ENCODE peak calls at places on chromosomes 5 and 9, in ten cellular contexts. One of them, this sample, is unnamed.

GRCh38 chr5:84191296-84191695 is 193.4 kb downstream of the EDIL3 start:
- DNase-seq in K562: no peak
- DNase-seq in activated naive CD4-positive, alpha-beta T cell: no peak
- DNase-seq in RPMI7951: peak; percentile 35
- DNase-seq in NCI-H187 treated with DMSO at 0.1 percent for 48 hours: no peak
- DNase-seq in activated CD4-positive, alpha-beta T cell treated with anti-CD3 and anti-CD28 coated beads for 36 hours: no peak
- DNase-seq in CD4-positive, alpha-beta T cell: no peak
- DNase-seq in GM03348: no peak
- DNase-seq in HEK293T: no peak
- DNase-seq in amniotic stem cell: no peak
- DNase-seq in this sample: no peak

GRCh38 chr5:141867651-141868050 is 10.6 kb downstream of the PCDH1 start:
- DNase-seq in K562: no peak
- DNase-seq in activated naive CD4-positive, alpha-beta T cell: no peak
- DNase-seq in RPMI7951: no peak
- DNase-seq in NCI-H187 treated with DMSO at 0.1 percent for 48 hours: no peak
- DNase-seq in activated CD4-positive, alpha-beta T cell treated with anti-CD3 and anti-CD28 coated beads for 36 hours: no peak
- DNase-seq in CD4-positive, alpha-beta T cell: no peak
- DNase-seq in GM03348: no peak
- DNase-seq in HEK293T: no peak
- DNase-seq in amniotic stem cell: no peak
- DNase-seq in this sample: no peak

GRCh38 chr5:17233488-17233887 is 16.1 kb downstream of the BASP1 start:
- DNase-seq in K562: no peak
- DNase-seq in activated naive CD4-positive, alpha-beta T cell: no peak
- DNase-seq in RPMI7951: peak; percentile 8
- DNase-seq in NCI-H187 treated with DMSO at 0.1 percent for 48 hours: no peak
- DNase-seq in activated CD4-positive, alpha-beta T cell treated with anti-CD3 and anti-CD28 coated beads for 36 hours: no peak
- DNase-seq in CD4-positive, alpha-beta T cell: no peak
- DNase-seq in GM03348: no peak
- DNase-seq in HEK293T: no peak
- DNase-seq in amniotic stem cell: no peak
- DNase-seq in this sample: no peak

GRCh38 chr5:8456846-8457186 is 587.9 kb downstream of the MTRR start:
- DNase-seq in K562: no peak
- DNase-seq in activated naive CD4-positive, alpha-beta T cell: no peak
- DNase-seq in RPMI7951: no peak
- DNase-seq in NCI-H187 treated with DMSO at 0.1 percent for 48 hours: no peak
- DNase-seq in activated CD4-positive, alpha-beta T cell treated with anti-CD3 and anti-CD28 coated beads for 36 hours: no peak
- DNase-seq in CD4-positive, alpha-beta T cell: no peak
- DNase-seq in GM03348: peak; percentile 33
- DNase-seq in HEK293T: no peak
- DNase-seq in amniotic stem cell: no peak
- DNase-seq in this sample: no peak

GRCh38 chr5:151104795-151105194 is 24.0 kb upstream of the TNIP1 start:
- DNase-seq in K562: no peak
- DNase-seq in activated naive CD4-positive, alpha-beta T cell: no peak
- DNase-seq in RPMI7951: no peak
- DNase-seq in NCI-H187 treated with DMSO at 0.1 percent for 48 hours: no peak
- DNase-seq in activated CD4-positive, alpha-beta T cell treated with anti-CD3 and anti-CD28 coated beads for 36 hours: no peak
- DNase-seq in CD4-positive, alpha-beta T cell: no peak
- DNase-seq in GM03348: peak; percentile 84
- DNase-seq in HEK293T: no peak
- DNase-seq in amniotic stem cell: no peak
- DNase-seq in this sample: no peak

GRCh38 chr9:13520069-13520468 is 240.6 kb upstream of the MPDZ start:
- DNase-seq in K562: no peak
- DNase-seq in activated naive CD4-positive, alpha-beta T cell: no peak
- DNase-seq in RPMI7951: no peak
- DNase-seq in NCI-H187 treated with DMSO at 0.1 percent for 48 hours: no peak
- DNase-seq in activated CD4-positive, alpha-beta T cell treated with anti-CD3 and anti-CD28 coated beads for 36 hours: no peak
- DNase-seq in CD4-positive, alpha-beta T cell: no peak
- DNase-seq in GM03348: no peak
- DNase-seq in HEK293T: no peak
- DNase-seq in amniotic stem cell: no peak
- DNase-seq in this sample: no peak

GRCh38 chr5:6280425-6281100 is 97.8 kb downstream of the MED10 start:
- DNase-seq in K562: no peak
- DNase-seq in activated naive CD4-positive, alpha-beta T cell: no peak
- DNase-seq in RPMI7951: no peak
- DNase-seq in NCI-H187 treated with DMSO at 0.1 percent for 48 hours: no peak
- DNase-seq in activated CD4-positive, alpha-beta T cell treated with anti-CD3 and anti-CD28 coated beads for 36 hours: no peak
- DNase-seq in CD4-positive, alpha-beta T cell: no peak
- DNase-seq in GM03348: no peak
- DNase-seq in HEK293T: no peak
- DNase-seq in amniotic stem cell: no peak
- DNase-seq in this sample: no peak

GRCh38 chr9:19517202-19517942 is 108.6 kb downstream of the ACER2 start:
- DNase-seq in K562: peak; percentile 40
- DNase-seq in activated naive CD4-positive, alpha-beta T cell: no peak
- DNase-seq in RPMI7951: no peak
- DNase-seq in NCI-H187 treated with DMSO at 0.1 percent for 48 hours: no peak
- DNase-seq in activated CD4-positive, alpha-beta T cell treated with anti-CD3 and anti-CD28 coated beads for 36 hours: peak; percentile 31
- DNase-seq in CD4-positive, alpha-beta T cell: no peak
- DNase-seq in GM03348: no peak
- DNase-seq in HEK293T: peak; percentile 77
- DNase-seq in amniotic stem cell: no peak
- DNase-seq in this sample: no peak

GRCh38 chr5:19950897-19951296 is 37.1 kb downstream of the CDH18 start:
- DNase-seq in K562: no peak
- DNase-seq in activated naive CD4-positive, alpha-beta T cell: no peak
- DNase-seq in RPMI7951: no peak
- DNase-seq in NCI-H187 treated with DMSO at 0.1 percent for 48 hours: no peak
- DNase-seq in activated CD4-positive, alpha-beta T cell treated with anti-CD3 and anti-CD28 coated beads for 36 hours: no peak
- DNase-seq in CD4-positive, alpha-beta T cell: no peak
- DNase-seq in GM03348: no peak
- DNase-seq in HEK293T: no peak
- DNase-seq in amniotic stem cell: no peak
- DNase-seq in this sample: no peak

GRCh38 chr9:10050016-10050415 is 562.8 kb downstream of the PTPRD start:
- DNase-seq in K562: no peak
- DNase-seq in activated naive CD4-positive, alpha-beta T cell: no peak
- DNase-seq in RPMI7951: no peak
- DNase-seq in NCI-H187 treated with DMSO at 0.1 percent for 48 hours: no peak
- DNase-seq in activated CD4-positive, alpha-beta T cell treated with anti-CD3 and anti-CD28 coated beads for 36 hours: no peak
- DNase-seq in CD4-positive, alpha-beta T cell: no peak
- DNase-seq in GM03348: no peak
- DNase-seq in HEK293T: no peak
- DNase-seq in amniotic stem cell: no peak
- DNase-seq in this sample: no peak